ENCODE peak calls at places on chromosomes 4 and X, in nine cellular contexts. J, W, I, X, Z, O, S, C and N are unnamed samples.

GRCh38 chrX:47229427-47229826 is 3.4 kb upstream of the USP11 start:
- DNase-seq in I (no peak), S (no peak), W (no peak), X (peak; percentile 59), J (peak; percentile 73), Z (no peak), C (no peak), O (no peak), N (peak; percentile 63)

GRCh38 chrX:12701625-12702024 is 89.6 kb upstream of the PRPS2 start:
- DNase-seq in J (no peak), I (peak; percentile 85), W (peak; percentile 42), O (peak; percentile 37), C (peak; percentile 58), X (no peak), Z (peak; percentile 12), S (peak; percentile 20), N (peak; percentile 73)

GRCh38 chrX:43456056-43456455 is 200.0 kb upstream of the MAOA start:
- DNase-seq in Z (no peak), I (no peak), W (no peak), C (no peak), S (no peak), J (no peak), X (no peak), O (no peak), N (no peak)

GRCh38 chr4:53147179-53147578 is 218.7 kb downstream of the SCFD2 start:
- DNase-seq in I (no peak), O (no peak), S (no peak), J (no peak), C (no peak), X (no peak), Z (no peak), W (no peak), N (no peak)

GRCh38 chrX:121479406-121479805 is 432.0 kb downstream of the GLUD2 start:
- DNase-seq in S (no peak), X (no peak), J (no peak), C (no peak), Z (no peak), I (peak; percentile 17), W (no peak), O (no peak), N (no peak)

GRCh38 chr4:41718907-41719306 is 29.6 kb downstream of the PHOX2B start:
- DNase-seq in I (no peak), J (no peak), X (no peak), W (no peak), O (no peak), Z (no peak), S (no peak), C (no peak), N (no peak)

GRCh38 chr4:164536829-164537228 is 217.1 kb upstream of the SMIM31 start:
- DNase-seq in W (no peak), S (no peak), J (no peak), C (no peak), Z (no peak), X (peak; percentile 65), I (no peak), O (peak; percentile 2), N (no peak)

GRCh38 chrX:1451676-1452496 is 823 bp downstream of the ASMTL start:
- DNase-seq in O (no peak), J (peak; percentile 87), X (peak; percentile 81), S (no peak), Z (no peak), C (no peak), W (peak; percentile 33), I (no peak), N (peak; percentile 80)

GRCh38 chrX:105701310-105702052 is 120.9 kb upstream of the NRK start:
- DNase-seq in X (no peak), W (no peak), C (no peak), Z (no peak), I (peak; percentile 39), O (no peak), J (no peak), S (no peak), N (no peak)

GRCh38 chrX:134525086-134525792 is 65.3 kb downstream of the HPRT1 start:
- DNase-seq in W (no peak), S (no peak), C (no peak), Z (no peak), I (no peak), X (no peak), O (no peak), J (no peak), N (no peak)

GRCh38 chrX:107629533-107629909 is 1.2 kb downstream of the PRPS1 start:
- DNase-seq in C (peak; percentile 30), J (no peak), Z (no peak), W (no peak), I (peak; percentile 13), S (peak; percentile 13), O (peak; percentile 6), X (no peak), N (no peak)

GRCh38 chr4:157838366-157838765 is 334.5 kb downstream of the GASK1B start:
- DNase-seq in W (no peak), C (no peak), Z (no peak), X (no peak), O (no peak), I (no peak), S (no peak), J (no peak), N (no peak)

GRCh38 chr4:182918044-182918607 is 940 bp upstream of the DCTD start:
- DNase-seq in I (no peak), S (no peak), W (no peak), O (no peak), Z (peak; percentile 65), C (no peak), J (no peak), X (no peak), N (no peak)

DNA sequence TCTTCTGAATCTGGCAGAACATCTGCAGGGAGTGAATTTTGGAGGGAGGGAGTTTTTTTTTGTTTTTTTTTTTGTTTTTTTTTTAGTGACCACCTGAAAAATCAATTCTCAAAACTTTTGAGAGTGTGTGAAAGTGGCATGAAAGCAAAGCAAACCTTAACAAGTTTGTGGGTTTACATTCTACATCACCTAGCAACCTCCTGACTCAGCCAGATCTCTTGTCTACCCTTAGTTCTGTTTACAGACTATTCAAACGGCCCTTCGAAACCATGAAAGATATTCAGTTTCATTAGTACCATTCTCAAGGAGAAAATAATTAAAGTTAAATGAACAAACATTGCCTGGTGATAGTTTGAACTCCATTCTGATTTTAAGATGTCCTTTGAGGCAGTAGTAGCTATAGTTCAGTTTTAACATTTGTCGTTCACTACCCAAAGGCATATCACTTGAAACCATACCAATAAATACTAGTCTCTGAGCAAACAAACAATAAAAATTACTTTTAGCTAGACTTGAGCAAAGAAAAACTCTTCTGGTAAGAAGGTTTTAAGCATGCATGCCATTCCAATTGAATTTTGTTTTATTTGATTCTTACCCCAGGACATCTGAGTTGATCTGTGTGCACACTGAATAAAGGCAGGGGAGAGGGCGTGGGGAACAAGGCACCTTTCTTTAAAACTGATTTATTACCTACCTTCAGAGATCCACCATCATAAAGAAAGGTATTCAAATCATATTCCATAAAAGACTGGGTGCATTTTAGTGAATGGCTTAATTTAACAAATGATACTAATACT is 137.7 kb downstream of the ARX start:
- DNase-seq in I (no peak), X (no peak), Z (no peak), S (no peak), O (peak; percentile 5), C (no peak), J (no peak), W (no peak), N (no peak)
- TF ChIP-seq POLR2AphosphoS5 in I (no peak), X (no peak), Z (no peak), S (no peak), O (no peak), C (no peak), J (no peak), W (no peak), N (no peak)

GRCh38 chr4:112061418-112061817 is 83.8 kb upstream of the FAM241A start:
- DNase-seq in X (no peak), S (no peak), J (no peak), C (no peak), Z (no peak), I (peak; percentile 42), O (no peak), W (no peak), N (no peak)

GRCh38 chr4:112060212-112060611 is 85.0 kb upstream of the FAM241A start:
- DNase-seq in Z (no peak), W (no peak), O (peak; percentile 7), C (peak; percentile 9), S (peak; percentile 17), J (no peak), I (peak; percentile 75), X (no peak), N (no peak)

GRCh38 chr4:112058433-112058832 is 86.8 kb upstream of the FAM241A start:
- DNase-seq in O (no peak), Z (no peak), J (no peak), S (no peak), X (no peak), W (no peak), C (no peak), I (no peak), N (no peak)

GRCh38 chr4:112057479-112057878 is 87.8 kb upstream of the FAM241A start:
- DNase-seq in C (no peak), O (no peak), J (no peak), I (peak; percentile 4), S (no peak), X (no peak), W (no peak), Z (no peak), N (no peak)

DNA sequence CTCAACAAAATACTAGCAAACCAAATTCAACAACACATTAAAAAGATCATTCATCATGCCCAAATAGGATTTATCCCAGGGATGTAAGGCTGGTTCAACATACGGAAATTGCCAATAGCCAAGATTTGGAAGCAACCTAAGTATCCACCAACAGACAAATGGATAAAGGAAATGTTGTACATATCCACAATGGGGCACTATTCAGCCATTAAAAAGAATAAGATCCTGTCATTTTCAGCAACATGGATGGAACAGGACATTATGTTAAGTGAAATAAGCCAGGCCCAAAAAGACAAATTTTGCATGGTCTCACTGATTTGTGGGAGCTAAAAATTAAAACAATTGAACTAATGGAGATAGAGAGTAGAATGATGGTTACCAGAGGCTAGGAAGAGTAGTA is 82.0 kb upstream of the FAM241A start:
- DNase-seq in J (no peak), I (no peak), C (no peak), X (no peak), S (no peak), W (no peak), Z (no peak), O (no peak), N (no peak)
- H3K4me1 ChIP-seq in J (no peaks in the 10 kb centered on the region), I (peaks cover 22% of the 10 kb centered on the region), C (no peaks in the 10 kb centered on the region), X (no peaks in the 10 kb centered on the region), S (no peaks in the 10 kb centered on the region), W (no peaks in the 10 kb centered on the region), Z (no peaks in the 10 kb centered on the region), O (no peaks in the 10 kb centered on the region), N (no peaks in the 10 kb centered on the region)

GRCh38 chrX:5753291-5753690 is 475.4 kb downstream of the NLGN4X start:
- DNase-seq in O (no peak), Z (no peak), X (no peak), I (no peak), J (no peak), C (no peak), W (no peak), S (no peak), N (no peak)
- TF ChIP-seq POLR2AphosphoS5 in O (no peak), Z (no peak), X (no peak), I (no peak), J (no peak), C (no peak), W (no peak), S (no peak), N (no peak)

DNA sequence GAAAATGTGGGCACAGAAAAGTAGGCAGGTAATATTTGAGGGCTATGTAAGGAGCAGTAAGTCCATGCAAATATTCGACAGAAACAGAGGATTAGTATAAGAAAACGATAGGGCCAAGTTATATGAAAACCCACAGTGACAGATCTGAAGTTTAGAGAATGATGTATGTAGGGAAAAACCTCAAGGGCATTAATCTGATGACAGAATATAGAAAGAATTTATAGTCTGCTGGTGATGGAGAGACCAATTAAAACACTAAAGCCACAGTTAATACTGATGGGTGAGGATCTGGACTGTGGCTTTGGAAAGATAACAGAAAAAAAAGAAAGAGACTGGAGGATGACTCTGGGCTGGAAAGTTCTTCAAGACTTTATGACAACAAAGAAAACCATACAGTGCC is 169.7 kb downstream of the PALLD start:
- DNase-seq in J (no peak), O (no peak), I (no peak), X (no peak), Z (no peak), C (no peak), S (no peak), W (no peak), N (no peak)
- H3K4me1 ChIP-seq in J (no peaks in the 10 kb centered on the region), O (peaks cover 16% of the 10 kb centered on the region), I (no peaks in the 10 kb centered on the region), X (peaks cover 16% of the 10 kb centered on the region), Z (no peaks in the 10 kb centered on the region), C (no peaks in the 10 kb centered on the region), S (no peaks in the 10 kb centered on the region), W (peaks cover 44% of the 10 kb centered on the region), N (peaks cover 16% of the 10 kb centered on the region)